ENCODE peak calls at places on chromosome 13, in four cellular contexts. Z is breast epithelium, T is left ventricle myocardium inferior, I is neural progenitor cell. G is an unnamed sample.

GRCh38 chr13:83827338-83827737 is 54.9 kb downstream of the SLITRK1 start:
- DNase-seq in Z (no peak), T (no peak), I (no peak), G (no peak)

GRCh38 chr13:47845981-47846380 is 155.1 kb downstream of the SUCLA2 start:
- DNase-seq in Z (no peak), T (no peak), I (no peak), G (no peak)

GRCh38 chr13:112252744-112253590 is 123.2 kb upstream of the SPACA7 start:
- DNase-seq in Z (no peak), T (no peak), I (no peak), G (no peak)

GRCh38 chr13:104953588-104953987 is 1581.9 kb downstream of the EFNB2 start:
- DNase-seq in Z (no peak), T (no peak), I (no peak), G (no peak)

GRCh38 chr13:75566658-75567057 is 17.1 kb downstream of the UCHL3 start:
- DNase-seq in Z (no peak), T (no peak), I (no peak), G (no peak)

GRCh38 chr13:44181938-44182337 is 191.7 kb upstream of the SERP2 start:
- DNase-seq in Z (no peak), T (no peak), I (no peak), G (no peak)

GRCh38 chr13:61463027-61463426 is 47.4 kb upstream of the PCDH20 start:
- DNase-seq in Z (no peak), T (no peak), I (no peak), G (no peak)

GRCh38 chr13:50386527-50387123 is 371.4 kb downstream of the KCNRG start:
- DNase-seq in Z (no peak), T (peak; percentile 25), I (peak; percentile 56), G (no peak)

GRCh38 chr13:99196466-99197256 is 4.0 kb upstream of the UBAC2 start:
- DNase-seq in Z (no peak), T (no peak), I (no peak), G (peak; percentile 81)

GRCh38 chr13:112670864-112671263 is 19.0 kb upstream of the ATP11A start:
- DNase-seq in Z (no peak), T (no peak), I (no peak), G (no peak)

GRCh38 chr13:46097663-46098062 is 7.2 kb downstream of the CPB2 start:
- DNase-seq in Z (no peak), T (no peak), I (no peak), G (no peak)

GRCh38 chr13:41145136-41145908 is 12.7 kb upstream of the KBTBD6 start:
- DNase-seq in Z (no peak), T (no peak), I (no peak), G (no peak)

GRCh38 chr13:105982219-105982618 is 553.2 kb downstream of the EFNB2 start:
- DNase-seq in Z (no peak), T (no peak), I (peak; percentile 40), G (no peak)

GRCh38 chr13:18949489-18949761 is 232.2 kb downstream of the TUBA3C start:
- DNase-seq in Z (no peak), T (no peak), I (no peak), G (no peak)

GRCh38 chr13:72246396-72246795 is 379.4 kb upstream of the DACH1 start:
- DNase-seq in Z (no peak), T (no peak), I (no peak), G (no peak)

GRCh38 chr13:81001828-81002385 is 661.0 kb upstream of the SPRY2 start:
- DNase-seq in Z (no peak), T (no peak), I (no peak), G (no peak)

GRCh38 chr13:114248011-114248410 is 13.3 kb downstream of the CDC16 start:
- DNase-seq in Z (no peak), T (no peak), I (no peak), G (no peak)

GRCh38 chr13:102642475-102642874 is 45.7 kb downstream of the TPP2 start:
- DNase-seq in Z (peak; percentile 51), T (peak; percentile 64), I (no peak), G (no peak)

GRCh38 chr13:102643656-102644055 is 46.9 kb downstream of the TPP2 start:
- DNase-seq in Z (no peak), T (no peak), I (no peak), G (no peak)

GRCh38 chr13:102645701-102646100 is 48.9 kb downstream of the TPP2 start:
- DNase-seq in Z (no peak), T (no peak), I (no peak), G (no peak)

GRCh38 chr13:102638741-102639140 is 42.0 kb downstream of the TPP2 start:
- DNase-seq in Z (no peak), T (no peak), I (no peak), G (no peak)

DNA sequence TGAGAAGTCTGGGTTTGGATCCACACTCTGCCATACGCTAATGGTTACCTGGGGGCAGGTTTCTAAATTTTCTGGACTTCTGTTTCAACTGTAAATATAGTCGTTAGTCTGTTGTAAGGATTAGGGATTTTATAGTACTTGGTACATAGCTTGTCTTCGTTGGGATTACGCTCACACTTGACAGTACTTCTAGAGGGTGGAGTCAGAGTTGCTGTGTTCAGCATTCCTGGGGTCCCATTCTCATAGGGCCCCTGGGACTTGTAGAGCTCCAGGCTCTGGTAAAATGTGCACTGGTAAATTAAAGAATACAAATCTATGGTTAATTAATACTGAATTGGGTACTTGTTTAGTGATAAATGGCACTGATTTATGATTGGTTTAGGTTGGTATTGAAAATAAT is 45.2 kb downstream of the TPP2 start:
- DNase-seq in Z (no peak), T (no peak), I (no peak), G (no peak)
- H3K36me3 ChIP-seq in Z (peaks cover 25% of the 10 kb centered on the region), T (peaks cover 99% of the 10 kb centered on the region), I (peaks cover 16% of the 10 kb centered on the region), G (peaks cover 84% of the 10 kb centered on the region)

GRCh38 chr13:23619073-23619855 is 49.1 kb downstream of the TNFRSF19 start:
- DNase-seq in Z (no peak), T (no peak), I (no peak), G (no peak)

GRCh38 chr13:23620211-23620610 is 50.0 kb downstream of the TNFRSF19 start:
- DNase-seq in Z (no peak), T (no peak), I (no peak), G (no peak)

GRCh38 chr13:23621316-23621645 is 51.1 kb downstream of the TNFRSF19 start:
- DNase-seq in Z (no peak), T (no peak), I (no peak), G (no peak)

GRCh38 chr13:23622991-23623390 is 52.8 kb downstream of the TNFRSF19 start:
- DNase-seq in Z (no peak), T (no peak), I (no peak), G (no peak)

GRCh38 chr13:23620613-23621315 is 50.6 kb downstream of the TNFRSF19 start:
- DNase-seq in Z (no peak), T (no peak), I (no peak), G (no peak)
- H3K27ac ChIP-seq in Z (no peak overlapping the region), T (peak overlapping the region; percentile 52), I (no peak overlapping the region), G (no peak overlapping the region)

GRCh38 chr13:30364876-30365275 is 57.4 kb upstream of the UBE2L5 start:
- DNase-seq in Z (no peak), T (no peak), I (no peak), G (no peak)
- H3K36me3 ChIP-seq in Z (no peaks in the 10 kb centered on the region), T (no peaks in the 10 kb centered on the region), I (no peaks in the 10 kb centered on the region), G (peaks cover 76% of the 10 kb centered on the region)

DNA sequence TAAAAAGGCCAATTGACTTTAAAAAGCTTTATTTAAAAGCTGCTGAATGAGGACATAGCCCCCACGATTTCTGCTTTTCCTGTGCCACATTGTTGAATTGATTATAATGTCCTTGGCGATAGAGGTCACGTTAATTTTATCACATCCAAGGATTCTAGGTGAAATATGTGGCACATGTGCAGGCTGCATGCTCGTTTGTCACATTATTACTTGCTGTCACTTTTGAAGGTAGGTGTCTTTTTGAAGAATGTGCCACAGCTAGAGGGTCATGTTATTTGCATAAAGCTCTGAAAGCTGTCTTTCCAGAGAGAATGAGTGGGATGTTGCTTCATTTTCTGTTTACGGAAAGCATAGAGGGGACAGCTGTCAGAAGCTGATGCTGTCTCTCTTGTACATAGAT is 927.6 kb upstream of the ATXN8OS start:
- DNase-seq in Z (no peak), T (no peak), I (no peak), G (no peak)
- H3K27ac ChIP-seq in Z (no peak overlapping the region), T (no peak overlapping the region), I (no peak overlapping the region), G (no peak overlapping the region)

DNA sequence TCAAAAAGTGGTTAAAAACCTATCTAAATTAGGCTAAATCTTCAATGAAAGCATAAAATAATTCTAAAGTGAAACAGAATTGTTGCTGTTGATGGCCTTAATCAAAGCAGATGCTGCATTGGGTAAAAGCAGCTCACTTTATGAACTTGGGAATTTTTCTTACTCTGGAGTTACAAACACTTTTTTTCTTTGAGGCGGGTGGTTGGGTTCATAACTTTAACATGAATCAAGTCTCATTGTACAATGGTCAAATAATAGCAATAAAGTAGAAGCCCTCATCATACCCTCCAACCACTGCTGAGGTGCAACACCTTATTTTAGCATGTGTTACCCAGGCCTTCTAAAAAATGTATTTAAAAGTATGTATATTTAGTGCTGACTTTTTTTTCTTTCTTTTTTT is 29.1 kb downstream of the NUP58 start:
- DNase-seq in Z (no peak), T (no peak), I (no peak), G (no peak)
- H3K36me3 ChIP-seq in Z (peaks cover 12% of the 10 kb centered on the region), T (peaks cover 80% of the 10 kb centered on the region), I (peaks cover 31% of the 10 kb centered on the region), G (peaks cover 88% of the 10 kb centered on the region)